ENCODE peak calls at places on chromosomes 5 and 9, in ten cellular contexts. L, B, F, M, Z, S, R, Q, A and D are unnamed samples.

GRCh38 chr9:134748637-134749036 is 107.0 kb downstream of the COL5A1 start:
- DNase-seq in Z (no peak), S (no peak), Q (no peak), F (no peak), M (no peak), B (no peak), A (no peak), R (no peak), L (no peak), D (no peak)

GRCh38 chr9:11149065-11149464 is 536.3 kb upstream of the PTPRD start:
- DNase-seq in Z (no peak), Q (no peak), F (no peak), A (no peak), S (no peak), R (no peak), L (no peak), B (no peak), M (no peak), D (no peak)

GRCh38 chr9:33136721-33137120 is 30.4 kb downstream of the B4GALT1 start:
- DNase-seq in M (no peak), A (no peak), R (no peak), S (no peak), Z (no peak), F (no peak), B (no peak), L (no peak), Q (no peak), D (no peak)

GRCh38 chr5:62542720-62543119 is 35.9 kb upstream of the LRRC70 start:
- DNase-seq in S (no peak), Z (no peak), R (no peak), B (no peak), Q (no peak), A (no peak), F (no peak), M (no peak), L (no peak), D (no peak)

GRCh38 chr5:171537923-171538537 is 118.6 kb downstream of the FGF18 start:
- DNase-seq in A (no peak), Q (no peak), L (no peak), S (no peak), F (no peak), Z (no peak), B (no peak), M (no peak), R (no peak), D (no peak)

GRCh38 chr5:83972236-83972635 is 251.6 kb upstream of the HAPLN1 start:
- DNase-seq in B (no peak), S (no peak), R (peak), A (no peak), F (no peak), M (no peak), L (no peak), Z (no peak), Q (no peak), D (no peak)

GRCh38 chr5:170297589-170298462 is at the start of gene LCP2:
- DNase-seq in A (no peak), B (peak), M (peak), Q (no peak), Z (no peak), S (no peak), F (no peak), R (no peak), L (no peak), D (no peak)

GRCh38 chr5:103436661-103437060 is 125.9 kb downstream of the NUDT12 start:
- DNase-seq in L (no peak), F (no peak), M (no peak), S (no peak), R (no peak), Q (peak), A (no peak), B (no peak), Z (no peak), D (no peak)

GRCh38 chr9:129964901-129965734 is 77.9 kb downstream of the FNBP1 start:
- DNase-seq in A (no peak), R (no peak), Z (no peak), L (no peak), S (no peak), B (no peak), F (peak), M (no peak), Q (peak), D (peak)

GRCh38 chr5:32471784-32472183 is 27.2 kb upstream of the ZFR start:
- DNase-seq in Z (no peak), B (no peak), R (no peak), M (no peak), A (no peak), L (no peak), Q (no peak), F (no peak), S (no peak), D (no peak)

GRCh38 chr5:15010936-15011335 is 139.4 kb upstream of the ANKH start:
- DNase-seq in S (no peak), F (no peak), B (no peak), L (no peak), Z (no peak), A (no peak), R (no peak), Q (peak), M (no peak), D (no peak)

GRCh38 chr5:170427672-170428236 is 38.6 kb upstream of the KCNMB1 start:
- DNase-seq in L (no peak), A (no peak), Z (no peak), R (no peak), S (peak), M (no peak), B (no peak), F (no peak), Q (no peak), D (no peak)

GRCh38 chr5:157387164-157387563 is 72.8 kb upstream of the NIPAL4 start:
- DNase-seq in Q (no peak), A (no peak), S (no peak), Z (no peak), R (no peak), L (no peak), M (no peak), F (no peak), B (no peak), D (no peak)

GRCh38 chr5:116084231-116084630 is 594 bp upstream of the COMMD10 start:
- DNase-seq in Z (peak), A (peak), R (peak), B (peak), L (peak), M (peak), F (peak), Q (peak), S (no peak), D (peak)

GRCh38 chr9:347667-348292 is 133.1 kb downstream of the DOCK8 start:
- DNase-seq in Q (peak), L (no peak), F (peak), B (peak), R (no peak), S (no peak), M (no peak), A (peak), Z (no peak), D (peak)

GRCh38 chr9:134986957-134987356 is 69.2 kb upstream of the FCN1 start:
- DNase-seq in F (no peak), S (no peak), Q (no peak), Z (no peak), B (no peak), M (no peak), L (no peak), R (no peak), A (no peak), D (no peak)

GRCh38 chr5:135594416-135594960 is 15.7 kb upstream of the CXCL14 start:
- DNase-seq in A (no peak), Z (no peak), M (no peak), F (no peak), R (no peak), B (no peak), L (no peak), Q (no peak), S (no peak), D (no peak)

GRCh38 chr5:179343902-179344300 is 1.4 kb downstream of the ADAMTS2 start:
- DNase-seq in R (peak), Q (peak), L (no peak), S (no peak), F (peak), Z (no peak), A (no peak), M (no peak), B (no peak), D (peak)

GRCh38 chr5:170252710-170253350 is 20.0 kb downstream of the C5orf58 start:
- DNase-seq in Q (no peak), L (no peak), Z (no peak), R (no peak), A (no peak), M (no peak), S (no peak), B (no peak), F (no peak), D (no peak)

GRCh38 chr9:98708933-98709911 is at the start of gene GABBR2:
- DNase-seq in M (no peak), F (no peak), A (no peak), L (no peak), B (no peak), S (no peak), Q (peak), R (no peak), Z (no peak), D (peak)

GRCh38 chr9:70020217-70020616 is 23.4 kb upstream of the MAMDC2 start:
- DNase-seq in A (no peak), F (no peak), M (no peak), Z (no peak), S (no peak), R (no peak), B (peak), Q (no peak), L (no peak), D (no peak)

GRCh38 chr5:170095687-170096086 is 10.0 kb upstream of the FOXI1 start:
- DNase-seq in B (no peak), R (no peak), A (no peak), M (no peak), L (no peak), S (no peak), F (no peak), Z (no peak), Q (no peak), D (no peak)

GRCh38 chr5:179301796-179302195 is 43.5 kb downstream of the ADAMTS2 start:
- DNase-seq in L (no peak), S (no peak), B (no peak), Q (no peak), F (no peak), R (no peak), M (no peak), A (no peak), Z (no peak), D (no peak)

GRCh38 chr9:130118841-130119520 is 53.2 kb upstream of the NCS1 start:
- DNase-seq in L (no peak), A (no peak), Q (peak), Z (no peak), M (no peak), B (peak), F (peak), S (peak), R (no peak), D (no peak)

GRCh38 chr9:87475463-87475862 is 22.2 kb upstream of the DAPK1 start:
- DNase-seq in Z (no peak), B (no peak), A (no peak), F (no peak), M (no peak), S (no peak), Q (no peak), L (no peak), R (no peak), D (no peak)

GRCh38 chr5:127006711-127007110 is 23.6 kb downstream of the MARCHF3 start:
- DNase-seq in Q (peak), Z (no peak), S (no peak), R (no peak), L (no peak), F (no peak), A (no peak), B (no peak), M (no peak), D (no peak)

GRCh38 chr5:135138116-135138850 is 104.3 kb upstream of the PITX1 start:
- DNase-seq in B (peak), F (no peak), L (no peak), Z (no peak), R (no peak), M (no peak), A (no peak), S (no peak), Q (no peak), D (no peak)

GRCh38 chr5:102759700-102760099 is 4.6 kb downstream of the PAM start:
- DNase-seq in R (no peak), S (no peak), Z (no peak), L (no peak), B (no peak), F (no peak), A (no peak), Q (no peak), M (no peak), D (no peak)

GRCh38 chr5:87027570-87027969 is 240.1 kb upstream of the RASA1 start:
- DNase-seq in B (no peak), A (no peak), F (no peak), M (no peak), Q (no peak), R (no peak), S (no peak), L (no peak), Z (no peak), D (no peak)

GRCh38 chr9:129146441-129146933 is 31.6 kb downstream of the IER5L start:
- DNase-seq in F (peak), Z (no peak), L (no peak), M (no peak), A (no peak), Q (peak), S (no peak), B (no peak), R (no peak), D (no peak)

GRCh38 chr9:131470581-131470991 is 32.1 kb upstream of the POMT1 start:
- DNase-seq in F (no peak), Z (no peak), S (no peak), L (no peak), B (no peak), R (no peak), A (no peak), Q (no peak), M (no peak), D (no peak)

GRCh38 chr5:137502632-137503031 is 3.5 kb upstream of the SPOCK1 start:
- DNase-seq in A (no peak), S (no peak), M (no peak), B (no peak), L (no peak), R (no peak), Z (no peak), Q (no peak), F (no peak), D (no peak)

GRCh38 chr5:140338336-140338735 is 8.1 kb downstream of the HBEGF start:
- DNase-seq in R (no peak), Q (peak), B (no peak), Z (no peak), F (no peak), L (no peak), A (no peak), M (no peak), S (no peak), D (no peak)

GRCh38 chr5:36998578-36998977 is 122.0 kb downstream of the NIPBL start:
- DNase-seq in L (no peak), B (no peak), Q (no peak), A (no peak), Z (no peak), F (no peak), S (no peak), M (no peak), R (no peak), D (no peak)

GRCh38 chr9:112819635-112820496 is 69.3 kb downstream of the SNX30 start:
- DNase-seq in Z (no peak), A (peak), L (peak), F (peak), B (peak), S (no peak), Q (peak), M (no peak), R (peak), D (peak)

GRCh38 chr9:136690104-136690840 is 3.0 kb upstream of the AGPAT2 start:
- DNase-seq in B (no peak), M (no peak), Z (no peak), A (no peak), S (no peak), L (no peak), R (no peak), Q (no peak), F (no peak), D (no peak)

GRCh38 chr5:142782976-142783539 is 12.9 kb downstream of the ARHGAP26 start:
- DNase-seq in S (no peak), Z (no peak), R (no peak), F (no peak), Q (no peak), B (no peak), L (no peak), M (no peak), A (no peak), D (no peak)